ENCODE peak calls at places on chromosomes 7 and 10, in five cellular contexts. I, S, C, Y and G are unnamed samples.

GRCh38 chr10:81472927-81473470 is 402.0 kb upstream of the NRG3 start:
- DNase-seq in S (no peak), I (no peak), Y (no peak), C (no peak), G (no peak)

GRCh38 chr7:157875230-157876179 is 538.7 kb downstream of the DNAJB6 start:
- DNase-seq in S (no peak), I (peak), C (no peak), Y (peak), G (peak)

GRCh38 chr10:85613391-85613790 is 753.2 kb downstream of the GRID1 start:
- DNase-seq in I (no peak), S (no peak), C (peak), Y (no peak), G (no peak)

GRCh38 chr10:69406302-69406811 is 10.4 kb downstream of the TACR2 start:
- DNase-seq in C (no peak), I (no peak), S (no peak), Y (no peak), G (no peak)

GRCh38 chr10:60172363-60172990 is 217.2 kb downstream of the ANK3 start:
- DNase-seq in S (no peak), C (no peak), Y (no peak), I (no peak), G (no peak)

GRCh38 chr7:33423646-33424020 is 294.3 kb downstream of the BBS9 start:
- DNase-seq in C (no peak), S (peak), I (no peak), Y (no peak), G (peak)

GRCh38 chr10:103789141-103789540 is 66.2 kb downstream of the SH3PXD2A start:
- DNase-seq in Y (no peak), I (no peak), S (no peak), C (no peak), G (no peak)

GRCh38 chr7:129779602-129780256 is 168.2 kb downstream of the NRF1 start:
- DNase-seq in S (no peak), I (no peak), Y (peak), C (peak), G (no peak)

GRCh38 chr10:128686638-128687278 is 560.5 kb upstream of the MKI67 start:
- DNase-seq in I (no peak), S (no peak), C (no peak), Y (no peak), G (no peak)

GRCh38 chr10:14661818-14662217 is 112.9 kb downstream of the FAM107B start:
- DNase-seq in S (no peak), Y (no peak), C (no peak), I (no peak), G (no peak)

GRCh38 chr7:91940171-91940570 is 491 bp upstream of the AKAP9 start:
- DNase-seq in Y (no peak), I (no peak), S (peak), C (no peak), G (peak)

GRCh38 chr7:90276033-90276728 is 31.2 kb downstream of the CFAP69 start:
- DNase-seq in I (no peak), S (no peak), Y (no peak), C (no peak), G (no peak)

GRCh38 chr10:127392351-127393235 is 156.5 kb upstream of the NPS start:
- DNase-seq in Y (no peak), I (no peak), C (peak), S (no peak), G (no peak)

GRCh38 chr7:47375590-47375989 is 206.3 kb downstream of the TNS3 start:
- DNase-seq in C (peak), I (no peak), S (no peak), Y (no peak), G (no peak)

GRCh38 chr7:377069-378040 is 87.4 kb downstream of the FOXL3 start:
- DNase-seq in Y (no peak), C (peak), S (peak), I (no peak), G (no peak)

GRCh38 chr7:100546868-100547800 is 8.1 kb downstream of the AGFG2 start:
- DNase-seq in Y (no peak), C (no peak), S (no peak), I (no peak), G (no peak)

GRCh38 chr7:24609570-24609969 is 36.3 kb downstream of the PALS2 start:
- DNase-seq in Y (no peak), S (no peak), C (no peak), I (no peak), G (no peak)

GRCh38 chr7:146090023-146090645 is 26.5 kb upstream of the CNTNAP2 start:
- DNase-seq in Y (no peak), S (no peak), I (no peak), C (no peak), G (peak)

GRCh38 chr7:140176271-140176701 is 497 bp downstream of the KDM7A start:
- DNase-seq in I (no peak), S (no peak), C (no peak), Y (no peak), G (no peak)

GRCh38 chr10:71429929-71430328 is 33.2 kb downstream of the CDH23 start:
- DNase-seq in C (peak), S (no peak), I (no peak), Y (no peak), G (no peak)

GRCh38 chr10:61628199-61628874 is 34.4 kb upstream of the CABCOCO1 start:
- DNase-seq in Y (no peak), I (no peak), S (no peak), C (no peak), G (no peak)

GRCh38 chr7:35676211-35676610 is 18.7 kb downstream of the HERPUD2 start:
- DNase-seq in C (no peak), I (no peak), S (no peak), Y (no peak), G (no peak)

GRCh38 chr7:134768243-134768642 is 11.2 kb upstream of the CALD1 start:
- DNase-seq in C (no peak), I (no peak), S (no peak), Y (no peak), G (no peak)

GRCh38 chr7:110994028-110994967 is 96.6 kb upstream of the LRRN3 start:
- DNase-seq in S (no peak), C (no peak), Y (no peak), I (no peak), G (no peak)

GRCh38 chr10:60731134-60731883 is 47.0 kb upstream of the CDK1 start:
- DNase-seq in C (no peak), I (no peak), Y (no peak), S (peak), G (no peak)

GRCh38 chr10:101135151-101136006 is 4.3 kb downstream of the TLX1 start:
- DNase-seq in C (no peak), Y (no peak), I (no peak), S (no peak), G (no peak)

GRCh38 chr10:68154211-68154497 is 44.9 kb downstream of the MYPN start:
- DNase-seq in I (no peak), Y (no peak), C (no peak), S (peak), G (no peak)

GRCh38 chr10:99232357-99232999 is 3.2 kb downstream of the HPSE2 start:
- DNase-seq in Y (no peak), I (no peak), C (peak), S (peak), G (no peak)

GRCh38 chr7:40015790-40016296 is 65.8 kb downstream of the CDK13 start:
- DNase-seq in S (peak), C (no peak), I (peak), Y (no peak), G (peak)

GRCh38 chr7:150337659-150338081 is 3.8 kb downstream of the RARRES2 start:
- DNase-seq in C (no peak), I (no peak), Y (no peak), S (no peak), G (no peak)

GRCh38 chr7:3835102-3835501 is 534.0 kb downstream of the SDK1 start:
- DNase-seq in Y (no peak), I (no peak), S (peak), C (no peak), G (no peak)

GRCh38 chr10:69434169-69434568 is 17.1 kb upstream of the TSPAN15 start:
- DNase-seq in C (no peak), I (no peak), Y (no peak), S (no peak), G (no peak)

GRCh38 chr7:42661312-42661711 is 250.6 kb downstream of the C7orf25 start:
- DNase-seq in S (no peak), I (no peak), C (no peak), Y (no peak), G (no peak)

GRCh38 chr7:77226357-77226839 is 26.8 kb upstream of the FGL2 start:
- DNase-seq in I (no peak), Y (no peak), C (no peak), S (no peak), G (no peak)

GRCh38 chr7:151292850-151293249 is 44.4 kb upstream of the SMARCD3 start:
- DNase-seq in C (no peak), Y (no peak), I (no peak), S (no peak), G (no peak)

GRCh38 chr7:4882169-4882741 is 1.3 kb downstream of the RADIL start:
- DNase-seq in S (peak), Y (no peak), I (no peak), C (peak), G (no peak)
- H3K4me3 ChIP-seq in S (peak), Y (no peak), I (no peak), C (peak), G (peak)

GRCh38 chr7:6623589-6624245 is 8.3 kb downstream of the ZNF853 start:
- DNase-seq in Y (no peak), I (no peak), S (no peak), C (no peak), G (peak)
- H3K4me3 ChIP-seq in Y (peak), I (no peak), S (no peak), C (no peak), G (peak)

GRCh38 chr10:23172846-23173548 is 19.1 kb upstream of the PTF1A start:
- DNase-seq in Y (no peak), I (no peak), S (no peak), C (no peak), G (no peak)
- H3K4me3 ChIP-seq in Y (no peak), I (no peak), S (no peak), C (no peak), G (no peak)

GRCh38 chr10:27158421-27158820 is 3.3 kb downstream of the MASTL start:
- DNase-seq in S (no peak), C (no peak), Y (no peak), I (no peak), G (no peak)

GRCh38 chr10:27155073-27155754 is at the start of gene MASTL:
- DNase-seq in C (peak), I (peak), Y (peak), S (peak), G (peak)

GRCh38 chr10:27153325-27153724 is 859 bp downstream of the YME1L1 start:
- DNase-seq in C (no peak), Y (no peak), S (no peak), I (no peak), G (no peak)

GRCh38 chr10:27153855-27154198 is 357 bp downstream of the YME1L1 start:
- DNase-seq in C (no peak), Y (no peak), S (no peak), I (no peak), G (no peak)

DNA sequence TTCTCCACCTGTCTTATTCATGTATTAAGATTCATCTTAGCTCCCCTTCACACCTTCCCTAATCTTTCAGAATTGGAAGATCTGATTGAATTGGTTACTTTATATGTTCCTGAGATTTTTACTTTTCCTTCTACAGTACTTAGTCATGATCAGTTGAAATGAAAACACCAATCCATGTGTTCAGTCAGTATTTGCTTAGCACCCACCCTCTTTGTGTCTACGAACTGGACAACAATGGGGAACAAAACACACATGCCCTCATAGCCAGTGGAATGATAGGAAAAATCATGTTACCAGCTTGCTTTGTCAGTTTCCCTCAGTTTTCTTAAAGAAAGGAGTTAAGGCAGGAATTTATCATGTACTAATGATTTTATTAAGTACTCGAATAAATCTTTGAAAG is 2.0 kb downstream of the MASTL start:
- DNase-seq in Y (no peak), I (no peak), S (no peak), C (no peak), G (no peak)
- H3K4me3 ChIP-seq in Y (peak), I (peak), S (no peak), C (no peak), G (no peak)

GRCh38 chr10:3802526-3803002 is 17.6 kb upstream of the KLF6 start:
- DNase-seq in I (no peak), C (no peak), S (no peak), Y (no peak), G (no peak)
- H3K4me3 ChIP-seq in I (no peak), C (no peak), S (no peak), Y (no peak), G (no peak)

GRCh38 chr10:95499482-95499989 is 61.6 kb downstream of the SORBS1 start:
- DNase-seq in Y (no peak), I (no peak), C (no peak), S (no peak), G (no peak)
- H3K4me3 ChIP-seq in Y (no peak), I (no peak), C (no peak), S (no peak), G (no peak)

DNA sequence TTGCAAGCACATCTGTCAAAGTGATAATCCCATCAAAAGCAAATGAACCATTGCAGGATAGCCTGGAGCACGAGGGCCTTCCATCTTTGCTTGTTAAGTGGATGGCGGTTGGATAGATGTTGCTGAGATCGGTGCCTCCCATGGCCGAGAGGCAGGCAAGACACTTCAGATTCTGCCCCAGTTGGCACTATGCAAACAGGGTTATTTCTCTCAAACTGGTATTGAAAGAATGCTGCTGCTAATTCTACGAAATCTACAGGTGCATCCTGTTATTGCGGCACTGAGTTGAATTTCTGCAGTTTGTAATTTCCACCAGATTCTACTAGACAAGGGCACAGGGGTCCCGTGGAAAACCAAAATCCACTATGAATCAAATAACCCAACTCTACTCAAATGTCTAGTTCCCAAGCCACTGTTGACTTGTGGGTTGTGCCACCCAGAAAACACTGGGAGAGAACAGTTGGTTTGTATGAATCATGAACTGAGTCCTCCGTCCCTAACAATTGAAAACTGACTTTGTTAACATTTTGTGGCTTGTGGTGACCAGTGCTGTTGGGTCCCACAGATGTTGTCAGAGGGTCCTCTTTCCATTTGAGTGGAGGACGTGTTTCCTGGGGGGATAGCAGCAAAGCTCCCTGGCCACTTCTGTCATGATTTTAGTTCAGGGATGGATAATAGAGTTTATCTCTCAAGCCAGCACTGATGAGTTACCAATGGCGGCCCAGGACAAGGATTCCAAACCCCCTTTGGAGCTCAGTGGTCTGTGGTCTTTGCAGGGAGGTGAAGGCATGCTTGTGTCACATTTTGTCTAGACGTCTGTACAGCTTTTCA is 7.1 kb upstream of the IL2RA start:
- DNase-seq in Y (peak), I (no peak), C (peak), S (no peak), G (no peak)
- H3K4me3 ChIP-seq in Y (peak), I (no peak), C (no peak), S (no peak), G (peak)